ENCODE peak calls at places on chromosomes 13 and 19, in four cellular contexts. D is K562, B is HepG2, Y is H1. G is an unnamed sample.

GRCh38 chr19:310781-311496 is 19.7 kb upstream of the PLPP2 start:
- DNase-seq in D (no peak), B (no peak), Y (no peak), G (no peak)

GRCh38 chr13:39876258-39876657 is 220.8 kb downstream of the COG6 start:
- DNase-seq in D (no peak), B (no peak), Y (no peak), G (no peak)

GRCh38 chr13:80873589-80873988 is 532.7 kb upstream of the SPRY2 start:
- DNase-seq in D (no peak), B (no peak), Y (no peak), G (peak)

GRCh38 chr19:54133312-54133956 is 4.1 kb upstream of the CNOT3 start:
- DNase-seq in D (no peak), B (peak), Y (peak), G (no peak)

GRCh38 chr19:23060016-23060415 is 56.8 kb upstream of the ZNF730 start:
- DNase-seq in D (no peak), B (no peak), Y (no peak), G (no peak)

GRCh38 chr13:90526711-90527110 is 820.8 kb upstream of the MIR17HG start:
- DNase-seq in D (no peak), B (no peak), Y (no peak), G (no peak)

GRCh38 chr13:48210178-48210577 is 22.8 kb upstream of the ITM2B start:
- DNase-seq in D (no peak), B (no peak), Y (no peak), G (no peak)

GRCh38 chr19:48997972-48998371 is 4.3 kb downstream of the RUVBL2 start:
- DNase-seq in D (peak), B (peak), Y (peak), G (no peak)

GRCh38 chr13:46572758-46573384 is 19.9 kb downstream of the LRCH1 start:
- DNase-seq in D (no peak), B (no peak), Y (no peak), G (no peak)

GRCh38 chr19:40620161-40620485 is 19.0 kb downstream of the LTBP4 start:
- DNase-seq in D (no peak), B (no peak), Y (no peak), G (no peak)

GRCh38 chr13:39422845-39423565 is 180.0 kb downstream of the LHFPL6 start:
- DNase-seq in D (no peak), B (no peak), Y (no peak), G (no peak)

GRCh38 chr13:42746846-42747245 is 34.5 kb upstream of the FAM216B start:
- DNase-seq in D (no peak), B (no peak), Y (no peak), G (no peak)

GRCh38 chr19:49894879-49895565 is 1.7 kb downstream of the IL4I1 start:
- DNase-seq in D (no peak), B (no peak), Y (no peak), G (no peak)

GRCh38 chr19:14265285-14266036 is 59.5 kb upstream of the ADGRL1 start:
- DNase-seq in D (no peak), B (no peak), Y (peak), G (no peak)

GRCh38 chr13:33763021-33763420 is 54.9 kb upstream of the RFC3 start:
- DNase-seq in D (no peak), B (no peak), Y (no peak), G (no peak)
- TF ChIP-seq TAF1 in D (no peak), B (no peak), Y (no peak), G (no peak)

DNA sequence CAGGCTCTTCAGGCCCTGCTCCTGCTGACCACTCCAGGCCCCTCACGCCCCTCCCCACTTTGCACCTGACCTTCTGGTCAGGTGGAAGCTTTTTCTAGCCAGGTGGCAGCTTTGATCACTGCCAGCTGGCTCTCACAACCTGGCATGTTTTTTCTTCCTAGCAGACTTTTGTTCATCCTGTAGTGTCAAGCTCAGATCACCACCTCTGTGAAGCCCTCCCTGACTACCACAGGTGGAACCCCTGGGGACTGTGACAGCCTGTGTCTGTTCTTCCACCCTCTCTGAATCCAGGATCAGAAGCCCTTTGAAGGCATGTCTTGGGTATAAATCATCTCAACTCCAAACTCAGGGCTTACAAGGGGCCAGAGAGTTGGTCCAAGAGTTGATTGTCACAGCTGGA is 10.3 kb upstream of the CNFN start:
- DNase-seq in D (no peak), B (no peak), Y (no peak), G (no peak)
- TF ChIP-seq HDAC6 in D (no peak), B (no peak), Y (no peak), G (no peak)

GRCh38 chr13:24493356-24493755 is 19.2 kb downstream of the PARP4 start:
- DNase-seq in D (no peak), B (no peak), Y (no peak), G (no peak)

GRCh38 chr13:24495151-24495729 is 17.3 kb downstream of the PARP4 start:
- DNase-seq in D (no peak), B (no peak), Y (no peak), G (no peak)

GRCh38 chr13:24502567-24503375 is 9.8 kb downstream of the PARP4 start:
- DNase-seq in D (peak), B (peak), Y (no peak), G (no peak)

GRCh38 chr13:24500977-24501376 is 11.6 kb downstream of the PARP4 start:
- DNase-seq in D (no peak), B (no peak), Y (no peak), G (no peak)

DNA sequence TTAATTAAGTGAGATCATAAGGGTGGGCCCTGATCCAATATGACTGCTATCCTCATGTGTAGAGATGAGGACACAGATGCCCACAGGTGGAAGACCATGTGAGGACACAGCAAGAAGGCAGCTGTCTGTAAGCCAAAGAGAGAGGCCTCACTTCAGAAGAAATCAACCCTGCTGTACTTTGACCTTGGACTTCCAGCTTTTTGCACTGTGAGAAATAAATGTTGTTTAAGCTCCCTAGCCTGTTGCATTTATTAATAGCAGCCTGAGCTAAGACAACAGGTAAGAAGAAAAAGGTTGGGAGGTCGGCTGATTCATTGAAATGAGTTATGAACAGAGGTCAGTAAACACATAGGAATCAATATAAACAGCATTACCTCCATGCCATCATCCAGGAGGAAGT is 14.8 kb downstream of the PARP4 start:
- DNase-seq in D (no peak), B (peak), Y (no peak), G (no peak)
- TF ChIP-seq TAF1 in D (no peak), B (no peak), Y (no peak), G (no peak)

GRCh38 chr19:16268676-16269319 is 55.8 kb upstream of the KLF2 start:
- DNase-seq in D (no peak), B (no peak), Y (no peak), G (no peak)
- TF ChIP-seq HDAC6 in D (no peak), B (no peak), Y (no peak), G (no peak)

GRCh38 chr19:18576383-18576782 is 4.7 kb downstream of the UBA52 start:
- DNase-seq in D (no peak), B (no peak), Y (no peak), G (no peak)

GRCh38 chr19:18577365-18577914 is 5.8 kb downstream of the UBA52 start:
- DNase-seq in D (no peak), B (no peak), Y (no peak), G (no peak)

GRCh38 chr19:18574691-18575291 is 3.1 kb downstream of the UBA52 start:
- DNase-seq in D (no peak), B (no peak), Y (no peak), G (no peak)

GRCh38 chr19:18586311-18586710 is 2.3 kb upstream of the REX1BD start:
- DNase-seq in D (no peak), B (no peak), Y (no peak), G (no peak)

DNA sequence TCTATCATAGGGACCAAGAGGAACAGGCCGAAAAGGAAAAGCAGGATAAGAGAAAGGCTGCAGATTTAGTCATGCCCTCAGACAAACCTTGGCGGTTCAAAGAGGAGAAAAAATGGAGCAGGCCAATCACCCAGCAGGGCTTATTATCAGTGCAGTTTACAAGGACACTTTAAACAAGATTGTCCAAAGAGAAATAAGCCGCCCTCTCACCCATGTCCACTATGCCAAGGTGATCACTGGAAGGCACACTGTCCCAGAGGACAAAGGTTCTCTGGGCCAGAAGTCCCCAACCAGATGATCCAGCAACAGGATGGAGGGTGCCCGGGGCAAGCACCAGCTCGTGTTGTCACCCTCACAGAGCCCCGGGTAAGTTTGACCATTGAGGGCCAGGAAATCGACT is 8.3 kb upstream of the REX1BD start:
- DNase-seq in D (no peak), B (no peak), Y (no peak), G (no peak)
- TF ChIP-seq TAF1 in D (no peak), B (no peak), Y (no peak), G (no peak)

GRCh38 chr19:20513179-20513934 is 52.2 kb downstream of the ZNF737 start:
- DNase-seq in D (no peak), B (no peak), Y (no peak), G (no peak)
- TF ChIP-seq HDAC6 in D (no peak), B (no peak), Y (no peak), G (no peak)

DNA sequence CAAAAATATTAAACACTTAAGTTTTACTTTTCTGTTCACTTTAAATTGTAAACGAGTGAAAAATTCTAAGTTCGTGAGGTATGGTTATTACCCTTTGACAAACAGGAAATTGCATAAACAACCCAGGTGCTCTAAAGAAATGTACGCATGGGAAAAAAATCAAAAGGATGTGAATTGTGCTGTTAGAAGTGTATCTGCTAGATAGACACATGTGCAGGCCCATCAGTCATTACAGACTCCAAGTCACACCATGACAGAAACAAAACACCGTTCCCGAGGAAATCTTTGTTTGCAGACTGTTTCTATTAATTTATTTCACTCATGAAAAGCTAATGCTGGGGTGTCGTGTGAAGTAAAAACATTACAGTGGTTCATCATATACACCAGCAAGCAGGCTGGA is 17.0 kb upstream of the DOCK9 start:
- DNase-seq in D (no peak), B (no peak), Y (no peak), G (no peak)
- TF ChIP-seq TAF1 in D (no peak), B (no peak), Y (no peak), G (no peak)

DNA sequence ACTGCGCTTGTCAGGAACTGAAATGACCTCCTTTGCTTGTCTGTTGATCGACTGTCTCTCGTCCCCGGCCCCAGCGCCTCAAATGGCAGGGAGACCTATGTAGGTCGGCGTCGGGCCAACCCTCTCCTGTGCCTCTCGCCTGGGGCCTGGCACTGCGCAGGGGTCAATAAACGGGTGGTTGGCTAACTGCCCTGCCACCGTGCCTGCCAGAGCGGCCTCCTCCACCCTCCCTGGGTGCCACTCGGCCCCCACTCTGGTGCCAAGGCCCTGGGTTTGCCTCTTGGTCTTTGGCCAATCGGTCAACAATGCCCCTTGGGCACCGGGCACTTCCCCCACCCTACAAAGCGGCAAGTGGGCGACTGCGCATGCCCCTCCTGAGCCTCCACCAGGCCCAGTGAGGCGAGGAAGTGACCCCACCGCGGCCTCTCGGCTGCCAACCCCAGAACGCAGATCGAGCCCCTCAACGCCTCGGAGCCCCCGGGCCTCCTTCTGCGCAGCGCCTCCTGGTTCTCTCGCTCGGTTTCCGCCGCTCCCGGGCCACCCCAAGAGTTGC is 1.1 kb downstream of the KEAP1 start:
- DNase-seq in D (peak), B (peak), Y (peak), G (no peak)
- TF ChIP-seq HDAC6 in D (no peak), B (no peak), Y (no peak), G (no peak)

DNA sequence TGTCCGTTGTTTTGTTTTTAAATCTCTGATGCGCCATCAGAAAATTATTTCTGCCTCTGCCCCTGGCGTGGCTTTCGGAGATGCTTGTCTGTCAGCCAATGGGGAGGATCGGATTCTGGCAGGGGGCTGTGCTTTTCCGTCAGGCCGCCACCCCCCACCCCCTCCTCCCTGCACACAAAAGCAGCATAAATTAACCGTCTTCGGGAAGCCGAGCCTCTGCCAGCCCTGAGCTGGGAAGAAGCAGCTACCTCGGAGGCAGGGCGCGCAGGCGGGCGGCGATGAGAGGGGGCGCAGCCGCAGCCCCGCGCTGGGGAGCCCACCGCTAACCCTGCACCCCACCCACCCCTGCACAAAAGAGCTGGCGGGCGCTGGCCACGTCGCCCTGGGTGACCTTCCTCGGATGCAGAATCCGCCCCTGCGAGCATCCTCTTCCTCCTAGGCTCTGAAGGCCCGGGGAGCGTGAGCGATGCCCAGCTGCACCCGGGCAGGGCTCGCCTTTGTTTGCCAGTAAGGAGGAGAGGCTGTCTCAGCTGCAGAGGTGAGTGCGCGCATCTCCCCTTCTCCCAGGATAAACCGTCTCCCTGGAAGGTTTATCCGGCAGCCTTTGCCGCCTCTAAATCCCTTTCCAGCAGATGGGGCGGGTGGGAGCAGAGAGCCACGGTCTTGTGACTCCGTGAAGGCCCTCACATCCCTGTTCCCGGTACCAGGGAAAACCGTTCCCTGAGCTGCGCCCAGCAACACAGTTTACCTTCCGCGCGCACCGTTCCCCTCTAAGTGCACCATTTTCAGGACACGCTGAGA is at the start of gene ATCAY:
- DNase-seq in D (peak), B (no peak), Y (peak), G (no peak)
- TF ChIP-seq TAF1 in D (no peak), B (no peak), Y (peak), G (no peak)